ENCODE peak calls at places on chromosomes 7 and 10, in six cellular contexts. F, S, A, K, T and N are unnamed samples.

GRCh38 chr10:34696423-34696822 is 118.7 kb downstream of the PARD3 start:
- DNase-seq in F (no peak), S (no peak), A (no peak), K (peak), T (peak), N (no peak)

GRCh38 chr10:112821042-112821441 is 129.0 kb upstream of the TCF7L2 start:
- DNase-seq in F (no peak), S (no peak), A (no peak), K (no peak), T (no peak), N (peak)

GRCh38 chr10:78972947-78973900 is 95.5 kb upstream of the ZMIZ1 start:
- DNase-seq in F (peak), S (peak), A (peak), K (peak), T (peak), N (peak)

GRCh38 chr7:134368851-134369533 is 52.3 kb upstream of the SLC35B4 start:
- DNase-seq in F (no peak), S (no peak), A (no peak), K (peak), T (no peak), N (no peak)

GRCh38 chr7:135620980-135621850 is 41.1 kb upstream of the STMP1 start:
- DNase-seq in F (no peak), S (peak), A (peak), K (peak), T (peak), N (no peak)

GRCh38 chr7:130838738-130839137 is 104.7 kb upstream of the KLF14 start:
- DNase-seq in F (no peak), S (peak), A (no peak), K (peak), T (peak), N (no peak)

GRCh38 chr7:33671521-33672262 is 233.6 kb upstream of the BMPER start:
- DNase-seq in F (no peak), S (peak), A (no peak), K (no peak), T (no peak), N (no peak)

GRCh38 chr10:89518876-89519842 is 16.2 kb downstream of the SLC16A12 start:
- DNase-seq in F (no peak), S (no peak), A (no peak), K (peak), T (peak), N (no peak)

GRCh38 chr7:95201718-95202117 is 122.6 kb downstream of the PON1 start:
- DNase-seq in F (no peak), S (no peak), A (no peak), K (no peak), T (no peak), N (no peak)

GRCh38 chr7:142807855-142808460 is 37.2 kb downstream of the PRSS2 start:
- DNase-seq in F (no peak), S (peak), A (no peak), K (peak), T (no peak), N (no peak)

GRCh38 chr7:98240961-98241673 is 10.9 kb downstream of the TECPR1 start:
- DNase-seq in F (no peak), S (peak), A (peak), K (peak), T (no peak), N (peak)

GRCh38 chr10:101032637-101033201 is 1.7 kb downstream of the SFXN3 start:
- DNase-seq in F (no peak), S (no peak), A (no peak), K (peak), T (peak), N (no peak)

GRCh38 chr7:33937871-33938270 is 32.5 kb downstream of the BMPER start:
- DNase-seq in F (no peak), S (peak), A (no peak), K (no peak), T (no peak), N (no peak)

GRCh38 chr7:26284995-26285632 is 6.5 kb upstream of the SNX10 start:
- DNase-seq in F (no peak), S (peak), A (no peak), K (no peak), T (no peak), N (no peak)

GRCh38 chr10:36023939-36024338 is 381.8 kb upstream of the FZD8 start:
- DNase-seq in F (no peak), S (no peak), A (no peak), K (peak), T (peak), N (no peak)

GRCh38 chr10:21315321-21316220 is 209.9 kb downstream of the SKIDA1 start:
- DNase-seq in F (peak), S (peak), A (peak), K (peak), T (peak), N (peak)

GRCh38 chr10:52682766-52683165 is 89.8 kb downstream of the MBL2 start:
- DNase-seq in F (no peak), S (no peak), A (no peak), K (no peak), T (no peak), N (no peak)

GRCh38 chr10:60035984-60036383 is 129.6 kb upstream of the CCDC6 start:
- DNase-seq in F (no peak), S (no peak), A (no peak), K (no peak), T (no peak), N (no peak)

GRCh38 chr10:12947741-12948140 is 53.8 kb downstream of the CCDC3 start:
- DNase-seq in F (no peak), S (no peak), A (no peak), K (no peak), T (no peak), N (no peak)

GRCh38 chr7:27295236-27295635 is 52.6 kb downstream of the EVX1 start:
- DNase-seq in F (no peak), S (no peak), A (no peak), K (no peak), T (no peak), N (no peak)

GRCh38 chr7:138154646-138155045 is 78.4 kb downstream of the AKR1D1 start:
- DNase-seq in F (no peak), S (no peak), A (no peak), K (no peak), T (no peak), N (no peak)

GRCh38 chr7:149225106-149225505 is 14.3 kb upstream of the ZNF212 start:
- DNase-seq in F (no peak), S (no peak), A (no peak), K (no peak), T (no peak), N (peak)

GRCh38 chr7:333399-333776 is 43.4 kb downstream of the FOXL3 start:
- DNase-seq in F (peak), S (no peak), A (no peak), K (peak), T (peak), N (no peak)

GRCh38 chr7:25083201-25083600 is 41.9 kb downstream of the CYCS start:
- DNase-seq in F (no peak), S (no peak), A (no peak), K (no peak), T (no peak), N (no peak)

GRCh38 chr10:44673245-44673999 is 237.7 kb upstream of the TMEM72 start:
- DNase-seq in F (no peak), S (no peak), A (no peak), K (no peak), T (no peak), N (no peak)

GRCh38 chr7:15889501-15889900 is 203.0 kb upstream of the MEOX2 start:
- DNase-seq in F (no peak), S (no peak), A (no peak), K (peak), T (no peak), N (no peak)

GRCh38 chr10:53675201-53675600 is 902.6 kb upstream of the MBL2 start:
- DNase-seq in F (no peak), S (no peak), A (no peak), K (no peak), T (no peak), N (no peak)

GRCh38 chr7:127708788-127709187 is 56.8 kb downstream of the SND1 start:
- DNase-seq in F (no peak), S (peak), A (peak), K (peak), T (peak), N (no peak)

GRCh38 chr10:109898666-109899577 is 24.4 kb downstream of the XPNPEP1 start:
- DNase-seq in F (no peak), S (no peak), A (no peak), K (no peak), T (no peak), N (no peak)

GRCh38 chr10:103595933-103596726 is 102.6 kb downstream of the NEURL1 start:
- DNase-seq in F (no peak), S (no peak), A (no peak), K (no peak), T (no peak), N (no peak)

GRCh38 chr7:100629117-100629711 is 12.1 kb downstream of the TFR2 start:
- DNase-seq in F (no peak), S (peak), A (peak), K (peak), T (no peak), N (peak)

GRCh38 chr7:116801092-116801710 is 61.2 kb upstream of the CAPZA2 start:
- DNase-seq in F (no peak), S (no peak), A (no peak), K (peak), T (no peak), N (no peak)

GRCh38 chr7:41688012-41688625 is 14.8 kb downstream of the INHBA start:
- DNase-seq in F (no peak), S (no peak), A (no peak), K (no peak), T (no peak), N (no peak)

GRCh38 chr10:118568327-118568848 is 27.1 kb downstream of the PRLHR start:
- DNase-seq in F (no peak), S (peak), A (peak), K (peak), T (no peak), N (no peak)

GRCh38 chr7:52260046-52260665 is 775.3 kb upstream of the POM121L12 start:
- DNase-seq in F (no peak), S (no peak), A (no peak), K (no peak), T (no peak), N (no peak)

GRCh38 chr10:90960355-90960814 is 39.5 kb upstream of the ANKRD1 start:
- DNase-seq in F (no peak), S (peak), A (no peak), K (peak), T (peak), N (no peak)

GRCh38 chr7:66696774-66697191 is 43.8 kb upstream of the RABGEF1 start:
- DNase-seq in F (no peak), S (peak), A (no peak), K (peak), T (no peak), N (no peak)

GRCh38 chr10:108434818-108435217 is 1270.3 kb upstream of the SORCS1 start:
- DNase-seq in F (no peak), S (no peak), A (no peak), K (no peak), T (no peak), N (no peak)
- TF ChIP-seq CTCF in F (no peak), S (no peak), A (no peak), K (no peak), T (no peak), N (no peak)

GRCh38 chr10:94349327-94349726 is 13.4 kb downstream of the NOC3L start:
- DNase-seq in F (no peak), S (no peak), A (no peak), K (peak), T (no peak), N (no peak)
- TF ChIP-seq CTCF in F (no peak), S (no peak), A (no peak), K (no peak), T (peak), N (no peak)

GRCh38 chr7:77698042-77698625 is 1.9 kb downstream of the RSBN1L start:
- DNase-seq in F (no peak), S (peak), A (no peak), K (no peak), T (no peak), N (no peak)

GRCh38 chr7:77699056-77699455 is 2.8 kb downstream of the RSBN1L start:
- DNase-seq in F (no peak), S (peak), A (no peak), K (no peak), T (no peak), N (no peak)

GRCh38 chr7:77697535-77697831 is 1.2 kb downstream of the RSBN1L start:
- DNase-seq in F (peak), S (no peak), A (no peak), K (peak), T (no peak), N (no peak)

GRCh38 chr7:77696057-77696642 is at the start of gene RSBN1L:
- DNase-seq in F (peak), S (peak), A (peak), K (peak), T (peak), N (peak)

DNA sequence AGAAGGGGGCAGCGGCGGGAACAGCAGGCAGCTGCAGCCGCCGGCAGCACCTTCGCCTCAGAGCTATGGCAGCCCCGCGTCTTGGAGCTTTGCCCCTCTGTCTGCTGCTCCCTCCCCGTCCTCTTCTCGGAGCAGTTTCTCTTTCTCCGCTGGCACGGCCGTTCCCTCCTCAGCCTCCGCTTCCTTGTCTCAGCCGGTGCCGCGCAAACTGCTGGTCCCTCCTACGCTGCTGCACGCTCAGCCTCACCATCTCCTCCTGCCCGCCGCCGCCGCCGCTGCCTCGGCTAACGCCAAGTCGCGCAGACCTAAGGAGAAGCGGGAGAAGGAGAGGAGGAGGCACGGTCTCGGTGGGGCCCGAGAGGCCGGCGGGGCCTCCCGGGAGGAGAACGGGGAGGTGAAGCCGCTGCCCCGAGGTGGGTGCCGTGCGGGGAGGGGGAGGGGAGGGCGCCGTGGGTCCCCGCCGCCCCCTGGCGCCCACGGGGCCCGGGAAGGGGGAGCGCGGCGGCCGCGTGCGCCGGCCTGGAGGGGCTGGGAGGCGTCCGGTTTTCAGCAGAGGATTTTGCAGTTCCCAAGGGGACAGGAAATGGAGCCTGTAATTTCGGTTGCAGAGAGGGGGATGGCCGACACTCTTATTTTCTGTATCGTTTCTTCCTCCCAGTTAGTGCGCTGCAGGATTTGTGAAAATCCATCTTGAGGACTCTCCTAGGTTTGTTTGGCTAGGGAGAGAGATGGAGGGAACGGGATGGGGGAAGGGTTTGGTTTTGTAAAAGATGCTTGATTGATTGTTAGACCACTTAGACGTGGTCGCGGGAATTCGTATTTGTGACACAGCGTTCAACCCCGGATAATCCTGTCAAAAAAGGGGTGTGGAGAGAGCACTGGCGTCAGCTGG is 630 bp downstream of the RSBN1L start:
- DNase-seq in F (peak), S (peak), A (peak), K (peak), T (no peak), N (peak)
- TF ChIP-seq CTCF in F (no peak), S (no peak), A (no peak), K (no peak), T (no peak), N (no peak)

GRCh38 chr7:50391386-50391785 is 58.8 kb downstream of the FIGNL1 start:
- DNase-seq in F (no peak), S (no peak), A (no peak), K (no peak), T (no peak), N (no peak)

GRCh38 chr7:50393076-50393475 is 57.1 kb downstream of the FIGNL1 start:
- DNase-seq in F (no peak), S (no peak), A (no peak), K (no peak), T (no peak), N (no peak)

GRCh38 chr7:50396856-50397255 is 53.3 kb downstream of the FIGNL1 start:
- DNase-seq in F (no peak), S (no peak), A (no peak), K (no peak), T (no peak), N (no peak)

GRCh38 chr7:50394315-50394714 is 55.8 kb downstream of the FIGNL1 start:
- DNase-seq in F (no peak), S (no peak), A (no peak), K (no peak), T (no peak), N (no peak)

GRCh38 chr7:50393547-50394252 is 56.5 kb downstream of the FIGNL1 start:
- DNase-seq in F (no peak), S (peak), A (no peak), K (no peak), T (no peak), N (no peak)
- TF ChIP-seq CTCF in F (no peak), S (no peak), A (no peak), K (no peak), T (no peak), N (no peak)

GRCh38 chr10:111103196-111103595 is 26.4 kb downstream of the ADRA2A start:
- DNase-seq in F (no peak), S (no peak), A (no peak), K (no peak), T (no peak), N (no peak)

GRCh38 chr10:111093741-111094380 is 17.0 kb downstream of the ADRA2A start:
- DNase-seq in F (no peak), S (no peak), A (no peak), K (peak), T (no peak), N (no peak)

GRCh38 chr10:111102381-111102973 is 25.6 kb downstream of the ADRA2A start:
- DNase-seq in F (no peak), S (no peak), A (no peak), K (no peak), T (no peak), N (no peak)

GRCh38 chr10:111100198-111100597 is 23.4 kb downstream of the ADRA2A start:
- DNase-seq in F (no peak), S (no peak), A (no peak), K (no peak), T (no peak), N (no peak)

GRCh38 chr10:111098679-111099437 is 22.0 kb downstream of the ADRA2A start:
- DNase-seq in F (no peak), S (peak), A (no peak), K (no peak), T (no peak), N (no peak)
- TF ChIP-seq CTCF in F (no peak), S (peak), A (no peak), K (no peak), T (peak), N (no peak)

GRCh38 chr7:36129048-36129534 is 24.0 kb upstream of the EEPD1 start:
- DNase-seq in F (no peak), S (no peak), A (no peak), K (peak), T (no peak), N (peak)

GRCh38 chr7:36131499-36131898 is 21.6 kb upstream of the EEPD1 start:
- DNase-seq in F (no peak), S (no peak), A (no peak), K (no peak), T (no peak), N (no peak)

GRCh38 chr7:36131026-36131425 is 22.0 kb upstream of the EEPD1 start:
- DNase-seq in F (no peak), S (no peak), A (no peak), K (no peak), T (no peak), N (no peak)

GRCh38 chr7:36130236-36130945 is 22.7 kb upstream of the EEPD1 start:
- DNase-seq in F (no peak), S (no peak), A (no peak), K (no peak), T (no peak), N (no peak)

DNA sequence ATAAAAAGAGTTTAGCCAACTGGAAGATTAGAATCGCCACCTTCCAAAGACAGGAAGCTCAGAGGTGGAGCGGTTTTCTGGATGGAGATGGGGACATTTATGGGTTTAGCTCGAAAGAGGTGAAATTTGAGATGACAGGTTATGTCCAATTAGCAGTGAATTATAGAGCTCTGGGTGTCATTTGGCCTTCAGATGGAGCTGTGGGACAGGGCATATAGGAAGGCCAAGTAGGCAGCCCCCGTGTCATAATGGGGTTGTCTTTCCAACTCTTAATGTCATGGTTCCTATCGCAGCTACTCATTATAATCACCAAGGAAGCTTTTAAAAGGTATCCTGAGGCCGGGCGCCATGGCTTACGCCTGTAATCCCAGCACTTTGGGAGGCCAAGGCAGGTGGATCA is 21.0 kb upstream of the EEPD1 start:
- DNase-seq in F (no peak), S (no peak), A (no peak), K (no peak), T (no peak), N (no peak)
- TF ChIP-seq CTCF in F (no peak), S (no peak), A (no peak), K (no peak), T (no peak), N (no peak)

GRCh38 chr10:127279334-127279774 is 83.0 kb upstream of the INSYN2A start:
- DNase-seq in F (no peak), S (no peak), A (no peak), K (no peak), T (no peak), N (no peak)

GRCh38 chr10:127275793-127276415 is 79.5 kb upstream of the INSYN2A start:
- DNase-seq in F (no peak), S (no peak), A (no peak), K (no peak), T (no peak), N (no peak)

GRCh38 chr10:127280446-127280845 is 84.1 kb upstream of the INSYN2A start:
- DNase-seq in F (no peak), S (no peak), A (no peak), K (no peak), T (no peak), N (no peak)

GRCh38 chr10:127277063-127277462 is 80.7 kb upstream of the INSYN2A start:
- DNase-seq in F (no peak), S (no peak), A (no peak), K (no peak), T (no peak), N (no peak)

GRCh38 chr10:127278001-127278400 is 81.6 kb upstream of the INSYN2A start:
- DNase-seq in F (no peak), S (no peak), A (no peak), K (peak), T (peak), N (no peak)
- TF ChIP-seq CTCF in F (no peak), S (no peak), A (no peak), K (no peak), T (peak), N (no peak)

DNA sequence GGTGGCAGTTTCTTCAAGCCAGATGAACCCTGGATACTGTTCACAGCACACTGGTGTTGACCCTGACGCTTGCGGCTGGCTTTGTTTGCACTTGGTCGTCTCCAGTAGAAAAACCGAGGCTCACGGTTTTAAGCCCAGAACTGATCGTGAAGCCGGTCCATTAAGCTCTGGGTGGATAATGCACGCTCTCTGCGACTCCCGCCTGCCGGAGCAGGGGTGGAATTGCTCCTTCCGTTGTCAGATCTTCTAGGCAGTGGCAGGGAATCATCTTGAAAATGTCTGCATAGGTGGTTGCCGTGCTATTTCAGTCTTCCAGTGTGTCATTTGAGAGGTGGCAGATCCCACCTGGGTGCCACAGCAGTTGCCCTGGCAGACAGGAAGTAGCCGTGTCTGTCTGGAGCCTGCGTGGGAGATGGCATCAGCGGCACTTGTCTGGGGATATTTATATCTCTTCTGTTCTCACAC is 35.9 kb upstream of the AP5Z1 start:
- DNase-seq in F (no peak), S (peak), A (no peak), K (peak), T (no peak), N (peak)
- TF ChIP-seq CTCF in F (peak), S (peak), A (peak), K (peak), T (no peak), N (peak)